ENCODE peak calls at places on chromosomes 13 and 19, in five cellular contexts. Z is tibial nerve, U is BJ, A is ovary, D is esophagus squamous epithelium. J is an unnamed sample.

GRCh38 chr19:16598848-16599247 is 26.6 kb upstream of the SLC35E1 start:
- DNase-seq in A (no peak), D (no peak), U (no peak), Z (no peak), J (no peak)

GRCh38 chr13:99185606-99186005 is 15.0 kb upstream of the UBAC2 start:
- DNase-seq in D (no peak), A (no peak), Z (no peak), U (no peak), J (no peak)

GRCh38 chr19:45507864-45508680 is 793 bp downstream of the VASP start:
- DNase-seq in D (no peak), A (peak), U (no peak), Z (no peak), J (no peak)

GRCh38 chr19:39671739-39672363 is 16.1 kb downstream of the LGALS16 start:
- DNase-seq in U (no peak), Z (no peak), D (no peak), A (no peak), J (no peak)

GRCh38 chr13:98022210-98022609 is 68.7 kb downstream of the IPO5 start:
- DNase-seq in D (no peak), Z (no peak), U (peak), A (no peak), J (no peak)

GRCh38 chr19:6854758-6855157 is 32.6 kb upstream of the ADGRE1 start:
- DNase-seq in D (no peak), U (no peak), A (no peak), Z (no peak), J (no peak)

GRCh38 chr13:29436291-29436690 is 159.2 kb downstream of the SLC7A1 start:
- DNase-seq in Z (no peak), D (no peak), A (no peak), U (peak), J (no peak)

GRCh38 chr13:21735621-21736401 is 64.9 kb downstream of the FGF9 start:
- DNase-seq in Z (no peak), U (no peak), A (peak), D (no peak), J (no peak)

GRCh38 chr13:60152904-60153303 is 10.8 kb downstream of the DIAPH3 start:
- DNase-seq in U (no peak), D (no peak), A (no peak), Z (no peak), J (no peak)

GRCh38 chr13:50085063-50085462 is 69.8 kb downstream of the KCNRG start:
- DNase-seq in D (no peak), U (no peak), Z (no peak), A (no peak), J (no peak)

DNA sequence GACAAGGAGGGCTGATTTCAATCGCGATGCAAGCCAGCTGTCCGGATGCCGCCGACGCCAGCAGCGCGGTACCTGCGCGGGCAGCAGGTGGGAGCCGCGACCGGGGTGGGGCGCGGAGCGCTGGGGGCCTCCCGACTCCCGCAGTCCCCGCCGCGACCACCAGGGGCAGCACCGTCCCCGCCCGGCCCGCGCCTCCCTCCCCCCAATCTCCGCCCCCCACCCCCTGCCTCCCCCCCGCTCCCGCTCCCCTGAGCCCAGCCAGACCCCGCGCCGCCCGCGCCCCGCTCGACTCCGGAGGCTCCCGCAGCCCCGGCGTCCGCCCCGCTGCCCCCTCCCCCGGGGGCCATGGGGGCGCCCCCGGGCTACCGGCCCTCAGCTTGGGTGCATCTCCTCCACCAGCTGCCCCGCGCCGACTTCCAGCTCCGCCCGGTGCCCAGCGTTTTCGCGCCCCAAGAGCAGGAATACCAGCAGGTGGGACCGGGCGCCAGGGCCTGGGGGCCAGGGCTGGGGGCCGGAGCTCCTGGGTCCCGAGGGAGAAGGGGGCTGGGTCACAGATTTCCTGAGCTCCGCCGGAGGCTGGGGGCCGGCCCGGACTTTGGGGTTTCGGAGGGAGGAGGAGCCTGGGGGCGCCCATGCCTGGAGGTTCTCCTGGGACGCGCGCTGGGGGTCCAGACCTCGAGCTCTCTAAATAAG is at the start of gene TTYH1:
- DNase-seq in U (no peak), A (no peak), Z (no peak), D (no peak), J (no peak)
- TF ChIP-seq CTCF in U (no peak), A (no peak), Z (peak), D (no peak), J (no peak)

DNA sequence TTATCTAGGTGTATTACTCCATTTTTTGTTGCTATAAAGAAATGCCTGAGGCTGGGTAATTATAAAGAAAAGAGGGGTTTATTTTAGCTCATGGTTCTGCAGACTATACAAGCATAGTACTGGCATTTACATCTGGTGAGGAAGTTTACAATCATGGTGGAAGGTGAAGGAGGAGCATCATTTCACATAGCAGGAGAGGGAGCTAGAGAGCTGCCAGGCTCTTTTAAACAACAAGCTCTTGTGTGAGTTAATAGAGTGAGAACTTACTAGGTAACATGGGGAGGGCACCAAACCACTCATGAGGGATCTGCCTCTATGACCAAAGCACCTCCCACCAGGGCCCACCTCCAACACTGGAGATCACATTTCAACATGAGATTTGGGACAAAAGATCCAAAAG is 221.7 kb upstream of the GPC6 start:
- DNase-seq in D (no peak), U (no peak), A (no peak), Z (no peak), J (no peak)
- TF ChIP-seq CTCF in D (no peak), U (no peak), A (no peak), Z (no peak), J (no peak)

DNA sequence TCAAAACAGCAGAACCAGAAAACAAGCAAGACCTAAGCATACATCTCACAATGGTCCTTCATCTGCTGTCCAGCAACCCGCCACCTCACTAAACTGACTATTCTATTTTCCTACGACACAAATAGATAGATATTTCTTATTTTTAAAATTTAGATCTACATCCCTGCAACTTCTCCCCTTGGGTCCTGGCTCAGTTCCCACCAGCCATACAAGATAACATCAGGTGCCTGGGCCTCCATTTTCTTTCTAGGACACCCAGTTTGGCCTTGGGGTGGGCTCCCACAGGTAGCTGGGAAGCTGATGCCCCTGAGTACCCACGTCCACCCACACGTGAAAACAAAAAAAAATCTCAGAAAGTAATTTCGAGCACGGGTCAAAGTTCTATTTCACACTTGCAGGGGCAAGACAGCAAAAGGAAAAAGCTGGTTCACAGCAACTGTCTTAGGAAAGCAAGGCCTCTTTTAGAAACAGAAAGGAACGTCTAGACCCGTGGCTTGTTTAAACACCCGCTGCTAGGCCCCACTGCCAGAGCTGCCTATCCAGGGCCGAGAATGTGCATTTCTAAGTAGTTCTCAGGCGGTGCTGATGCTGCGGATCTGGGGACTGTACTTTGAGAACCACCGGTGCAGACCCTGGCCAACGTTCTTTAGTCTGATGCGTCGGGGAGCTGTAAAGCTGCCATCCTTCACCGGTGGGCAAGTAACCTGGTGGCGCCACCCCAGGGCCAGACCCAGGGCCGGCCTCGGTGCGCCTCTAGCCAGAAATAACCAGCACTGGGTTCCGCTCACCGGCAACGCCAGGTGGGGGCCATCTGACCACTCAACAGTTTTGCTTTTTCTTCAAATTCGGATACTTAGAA is 47.3 kb downstream of the TGDS start:
- DNase-seq in U (no peak), Z (peak), D (no peak), A (peak), J (peak)
- TF ChIP-seq CTCF in U (peak), Z (no peak), D (no peak), A (no peak), J (peak)

GRCh38 chr19:55146078-55146647 is 2.8 kb downstream of the TNNT1 start:
- DNase-seq in D (no peak), A (no peak), Z (no peak), U (no peak), J (no peak)

GRCh38 chr19:55145241-55145640 is 3.8 kb downstream of the TNNT1 start:
- DNase-seq in U (no peak), D (no peak), A (no peak), Z (no peak), J (no peak)

GRCh38 chr19:55149078-55150003 is at the start of gene TNNT1:
- DNase-seq in D (no peak), A (no peak), Z (no peak), U (no peak), J (no peak)

GRCh38 chr19:55147408-55148251 is 1.4 kb downstream of the TNNT1 start:
- DNase-seq in Z (no peak), U (no peak), D (no peak), A (no peak), J (no peak)

DNA sequence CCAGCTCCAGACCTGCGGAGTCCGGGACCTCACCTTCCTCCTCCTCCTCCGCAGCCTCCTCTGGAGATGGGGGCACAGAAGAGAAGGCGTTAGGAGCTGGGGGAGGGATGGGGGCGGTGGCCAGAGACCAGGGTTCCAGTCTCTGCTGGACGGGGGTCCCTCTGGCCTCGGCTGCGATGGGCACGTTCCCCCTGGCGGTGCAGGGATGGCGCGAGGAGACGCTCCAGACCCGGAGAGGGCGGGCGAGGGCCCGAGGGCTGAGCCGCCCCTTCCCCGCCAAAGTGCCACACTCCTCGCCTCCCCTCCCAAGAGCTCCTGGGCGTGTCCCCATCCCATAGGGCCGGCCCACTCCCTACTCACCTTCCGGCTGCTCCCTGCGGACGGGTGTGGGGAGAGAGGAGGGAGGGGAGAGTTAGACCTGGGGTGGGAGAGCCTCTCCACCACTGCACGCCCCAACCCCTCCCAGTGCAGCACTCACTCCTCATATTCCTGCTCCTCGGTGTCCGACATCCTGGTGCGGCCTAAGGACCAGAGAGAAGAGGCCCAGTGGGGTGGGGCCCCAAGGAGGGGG is 2.3 kb downstream of the TNNT1 start:
- DNase-seq in A (no peak), Z (no peak), D (no peak), U (no peak), J (no peak)
- TF ChIP-seq CTCF in A (no peak), Z (no peak), D (no peak), U (no peak), J (no peak)

GRCh38 chr19:50555447-50556235 is 12.6 kb downstream of the LRRC4B start:
- DNase-seq in D (no peak), U (no peak), A (no peak), Z (no peak), J (no peak)
- TF ChIP-seq CTCF in D (no peak), U (no peak), A (no peak), Z (no peak), J (no peak)

GRCh38 chr13:113804703-113805430 is 45.8 kb downstream of the TMEM255B start:
- DNase-seq in Z (no peak), A (peak), D (no peak), U (no peak), J (no peak)
- TF ChIP-seq CTCF in Z (no peak), A (no peak), D (no peak), U (no peak), J (no peak)

J was measured in thoracic aorta.